ENCODE peak calls at places on chromosomes 1 and 21, in eight cellular contexts. One of them, this sample, is unnamed.

GRCh38 chr1:198680174-198680871 is 41.5 kb downstream of the PTPRC start:
- DNase-seq in AG09319: no peak
- DNase-seq in NB4: no peak
- DNase-seq in mesothelial cell of epicardium: no peak
- DNase-seq in esophagus squamous epithelium: no peak
- DNase-seq in fibroblast of lung: no peak
- DNase-seq in RWPE1: no peak
- DNase-seq in HFF-Myc: no peak
- DNase-seq in this sample: no peak

GRCh38 chr1:47651311-47652089 is 213.7 kb downstream of the FOXD2 start:
- DNase-seq in RWPE1: no peak
- DNase-seq in fibroblast of lung: no peak
- DNase-seq in mesothelial cell of epicardium: peak
- DNase-seq in HFF-Myc: no peak
- DNase-seq in NB4: no peak
- DNase-seq in AG09319: no peak
- DNase-seq in esophagus squamous epithelium: no peak
- DNase-seq in this sample: no peak

GRCh38 chr1:224739303-224739996 is 123.3 kb downstream of the CNIH3 start:
- DNase-seq in RWPE1: no peak
- DNase-seq in AG09319: no peak
- DNase-seq in mesothelial cell of epicardium: no peak
- DNase-seq in HFF-Myc: no peak
- DNase-seq in esophagus squamous epithelium: no peak
- DNase-seq in fibroblast of lung: no peak
- DNase-seq in NB4: peak
- DNase-seq in this sample: no peak

GRCh38 chr1:206794294-206794908 is 22.1 kb upstream of the IL10 start:
- DNase-seq in AG09319: no peak
- DNase-seq in esophagus squamous epithelium: no peak
- DNase-seq in fibroblast of lung: no peak
- DNase-seq in HFF-Myc: no peak
- DNase-seq in mesothelial cell of epicardium: no peak
- DNase-seq in NB4: no peak
- DNase-seq in RWPE1: no peak
- DNase-seq in this sample: no peak

GRCh38 chr1:18481190-18481920 is 625 bp downstream of the KLHDC7A start:
- DNase-seq in esophagus squamous epithelium: no peak
- DNase-seq in NB4: no peak
- DNase-seq in mesothelial cell of epicardium: no peak
- DNase-seq in HFF-Myc: no peak
- DNase-seq in AG09319: no peak
- DNase-seq in fibroblast of lung: no peak
- DNase-seq in RWPE1: no peak
- DNase-seq in this sample: no peak

GRCh38 chr1:3349161-3349967 is 105.1 kb upstream of the ARHGEF16 start:
- DNase-seq in AG09319: no peak
- DNase-seq in fibroblast of lung: no peak
- DNase-seq in HFF-Myc: no peak
- DNase-seq in mesothelial cell of epicardium: no peak
- DNase-seq in esophagus squamous epithelium: no peak
- DNase-seq in NB4: peak
- DNase-seq in RWPE1: no peak
- DNase-seq in this sample: no peak

GRCh38 chr1:174174461-174175329 is 15.4 kb downstream of the RABGAP1L start:
- DNase-seq in HFF-Myc: no peak
- DNase-seq in fibroblast of lung: no peak
- DNase-seq in AG09319: no peak
- DNase-seq in mesothelial cell of epicardium: no peak
- DNase-seq in esophagus squamous epithelium: no peak
- DNase-seq in RWPE1: no peak
- DNase-seq in NB4: no peak
- DNase-seq in this sample: no peak

GRCh38 chr21:15552914-15553491 is 176.8 kb upstream of the USP25 start:
- DNase-seq in RWPE1: peak
- DNase-seq in esophagus squamous epithelium: no peak
- DNase-seq in HFF-Myc: no peak
- DNase-seq in NB4: peak
- DNase-seq in mesothelial cell of epicardium: no peak
- DNase-seq in AG09319: no peak
- DNase-seq in fibroblast of lung: peak
- DNase-seq in this sample: no peak

GRCh38 chr21:41361786-41362604 is at the start of gene MX2:
- DNase-seq in NB4: peak
- DNase-seq in RWPE1: peak
- DNase-seq in fibroblast of lung: peak
- DNase-seq in mesothelial cell of epicardium: peak
- DNase-seq in esophagus squamous epithelium: peak
- DNase-seq in HFF-Myc: peak
- DNase-seq in AG09319: peak
- DNase-seq in this sample: peak

GRCh38 chr1:198741744-198742143 is 102.9 kb downstream of the PTPRC start:
- DNase-seq in fibroblast of lung: peak
- DNase-seq in RWPE1: no peak
- DNase-seq in esophagus squamous epithelium: no peak
- DNase-seq in HFF-Myc: no peak
- DNase-seq in NB4: no peak
- DNase-seq in AG09319: no peak
- DNase-seq in mesothelial cell of epicardium: no peak
- DNase-seq in this sample: no peak

GRCh38 chr1:31551206-31551605 is 25.1 kb upstream of the TINAGL1 start:
- DNase-seq in mesothelial cell of epicardium: no peak
- DNase-seq in fibroblast of lung: no peak
- DNase-seq in AG09319: no peak
- DNase-seq in RWPE1: no peak
- DNase-seq in HFF-Myc: no peak
- DNase-seq in NB4: no peak
- DNase-seq in esophagus squamous epithelium: no peak
- DNase-seq in this sample: no peak

GRCh38 chr1:247857069-247857985 is at the start of gene TRIM58:
- DNase-seq in HFF-Myc: no peak
- DNase-seq in fibroblast of lung: no peak
- DNase-seq in RWPE1: peak
- DNase-seq in NB4: peak
- DNase-seq in mesothelial cell of epicardium: peak
- DNase-seq in AG09319: no peak
- DNase-seq in esophagus squamous epithelium: no peak
- DNase-seq in this sample: peak

GRCh38 chr1:42340093-42340492 is 5.1 kb upstream of the FOXJ3 start:
- DNase-seq in NB4: no peak
- DNase-seq in fibroblast of lung: no peak
- DNase-seq in mesothelial cell of epicardium: no peak
- DNase-seq in esophagus squamous epithelium: no peak
- DNase-seq in RWPE1: peak
- DNase-seq in AG09319: no peak
- DNase-seq in HFF-Myc: no peak
- DNase-seq in this sample: no peak

GRCh38 chr1:12080156-12080555 is 17.1 kb downstream of the TNFRSF8 start:
- DNase-seq in fibroblast of lung: no peak
- DNase-seq in mesothelial cell of epicardium: no peak
- DNase-seq in RWPE1: no peak
- DNase-seq in NB4: no peak
- DNase-seq in HFF-Myc: no peak
- DNase-seq in AG09319: no peak
- DNase-seq in esophagus squamous epithelium: no peak
- DNase-seq in this sample: no peak

GRCh38 chr1:203911806-203912205 is 50.4 kb downstream of the SNRPE start:
- DNase-seq in mesothelial cell of epicardium: no peak
- DNase-seq in fibroblast of lung: no peak
- DNase-seq in AG09319: peak
- DNase-seq in NB4: no peak
- DNase-seq in esophagus squamous epithelium: no peak
- DNase-seq in HFF-Myc: no peak
- DNase-seq in RWPE1: no peak
- DNase-seq in this sample: no peak

GRCh38 chr21:44854391-44854663 is 19.2 kb downstream of the PTTG1IP start:
- DNase-seq in NB4: no peak
- DNase-seq in mesothelial cell of epicardium: no peak
- DNase-seq in HFF-Myc: no peak
- DNase-seq in AG09319: no peak
- DNase-seq in RWPE1: no peak
- DNase-seq in esophagus squamous epithelium: no peak
- DNase-seq in fibroblast of lung: no peak
- DNase-seq in this sample: no peak

GRCh38 chr1:60866884-60867648 is 215.3 kb upstream of the NFIA start:
- DNase-seq in NB4: peak
- DNase-seq in esophagus squamous epithelium: no peak
- DNase-seq in fibroblast of lung: peak
- DNase-seq in HFF-Myc: no peak
- DNase-seq in mesothelial cell of epicardium: no peak
- DNase-seq in RWPE1: no peak
- DNase-seq in AG09319: no peak
- DNase-seq in this sample: no peak

GRCh38 chr21:43659136-43660000 is at the start of the genes HSF2BP and RRP1B:
- DNase-seq in HFF-Myc: peak
- DNase-seq in mesothelial cell of epicardium: peak
- DNase-seq in esophagus squamous epithelium: no peak
- DNase-seq in NB4: peak
- DNase-seq in RWPE1: peak
- DNase-seq in fibroblast of lung: peak
- DNase-seq in AG09319: no peak
- DNase-seq in this sample: peak

DNA sequence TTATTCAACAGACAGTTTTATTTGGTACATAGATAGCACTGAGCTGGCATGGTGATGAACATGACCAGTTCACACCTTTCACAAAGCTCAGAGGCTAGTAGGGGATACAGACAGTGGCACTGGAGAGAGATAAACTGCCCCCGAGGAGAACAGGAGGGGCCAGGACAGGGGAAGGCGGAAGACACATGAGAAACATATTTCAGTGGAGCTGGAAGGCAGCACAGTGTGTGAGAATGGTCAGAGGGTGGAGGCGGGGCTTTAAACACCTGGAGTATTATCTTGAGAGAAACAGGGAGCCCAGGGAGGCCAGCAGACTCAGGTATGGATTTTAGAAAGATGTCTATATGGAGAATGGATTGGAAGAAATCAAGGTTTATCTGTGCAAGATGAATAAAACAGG is 49.4 kb downstream of the CHML start:
- DNase-seq in AG09319: no peak
- DNase-seq in NB4: no peak
- DNase-seq in esophagus squamous epithelium: no peak
- DNase-seq in fibroblast of lung: no peak
- DNase-seq in mesothelial cell of epicardium: no peak
- DNase-seq in RWPE1: no peak
- DNase-seq in HFF-Myc: no peak
- DNase-seq in this sample: no peak
- TF ChIP-seq CTCF in AG09319: no peak
- TF ChIP-seq CTCF in NB4: no peak
- TF ChIP-seq CTCF in esophagus squamous epithelium: no peak
- TF ChIP-seq CTCF in fibroblast of lung: no peak
- TF ChIP-seq CTCF in mesothelial cell of epicardium: no peak
- TF ChIP-seq CTCF in RWPE1: no peak
- TF ChIP-seq CTCF in HFF-Myc: no peak
- TF ChIP-seq CTCF in this sample: no peak

GRCh38 chr21:21690068-21690665 is 692.0 kb downstream of the NCAM2 start:
- DNase-seq in esophagus squamous epithelium: no peak
- DNase-seq in fibroblast of lung: no peak
- DNase-seq in mesothelial cell of epicardium: no peak
- DNase-seq in HFF-Myc: no peak
- DNase-seq in RWPE1: no peak
- DNase-seq in NB4: no peak
- DNase-seq in AG09319: no peak
- DNase-seq in this sample: no peak

DNA sequence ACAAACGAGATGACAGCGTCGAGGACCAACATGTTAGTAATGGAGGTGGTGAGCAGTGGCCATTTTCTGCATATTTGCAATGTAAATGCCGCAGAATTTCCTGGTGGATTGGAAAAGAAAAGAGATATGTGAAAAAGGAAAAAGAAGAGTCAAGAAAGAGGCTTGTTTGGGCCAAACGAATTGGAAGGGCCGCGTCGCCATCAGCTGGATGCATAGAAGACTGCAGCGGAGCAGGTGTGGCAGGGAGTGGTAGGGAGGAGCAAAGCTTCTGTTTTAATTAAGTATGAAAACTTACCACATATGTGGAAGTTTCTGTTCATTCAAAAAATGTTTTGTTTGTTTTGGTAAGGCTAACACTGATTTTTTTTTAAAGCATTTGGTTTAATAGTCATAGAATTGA is 690.7 kb downstream of the NCAM2 start:
- DNase-seq in AG09319: no peak
- DNase-seq in RWPE1: no peak
- DNase-seq in esophagus squamous epithelium: no peak
- DNase-seq in HFF-Myc: no peak
- DNase-seq in fibroblast of lung: peak
- DNase-seq in NB4: peak
- DNase-seq in mesothelial cell of epicardium: no peak
- DNase-seq in this sample: no peak
- TF ChIP-seq CTCF in AG09319: peak
- TF ChIP-seq CTCF in RWPE1: no peak
- TF ChIP-seq CTCF in esophagus squamous epithelium: no peak
- TF ChIP-seq CTCF in HFF-Myc: peak
- TF ChIP-seq CTCF in fibroblast of lung: peak
- TF ChIP-seq CTCF in NB4: peak
- TF ChIP-seq CTCF in mesothelial cell of epicardium: no peak
- TF ChIP-seq CTCF in this sample: no peak

GRCh38 chr1:117810553-117810952 is 118.9 kb downstream of the GDAP2 start:
- DNase-seq in AG09319: no peak
- DNase-seq in NB4: peak
- DNase-seq in RWPE1: no peak
- DNase-seq in mesothelial cell of epicardium: no peak
- DNase-seq in esophagus squamous epithelium: no peak
- DNase-seq in fibroblast of lung: peak
- DNase-seq in HFF-Myc: peak
- DNase-seq in this sample: no peak
- TF ChIP-seq CTCF in AG09319: peak
- TF ChIP-seq CTCF in NB4: no peak
- TF ChIP-seq CTCF in RWPE1: no peak
- TF ChIP-seq CTCF in mesothelial cell of epicardium: no peak
- TF ChIP-seq CTCF in esophagus squamous epithelium: no peak
- TF ChIP-seq CTCF in fibroblast of lung: no peak
- TF ChIP-seq CTCF in HFF-Myc: peak
- TF ChIP-seq CTCF in this sample: no peak

GRCh38 chr1:86764523-86764922 is 60.1 kb downstream of the SH3GLB1 start:
- DNase-seq in esophagus squamous epithelium: no peak
- DNase-seq in fibroblast of lung: no peak
- DNase-seq in mesothelial cell of epicardium: no peak
- DNase-seq in HFF-Myc: no peak
- DNase-seq in AG09319: no peak
- DNase-seq in NB4: no peak
- DNase-seq in RWPE1: no peak
- DNase-seq in this sample: no peak

GRCh38 chr1:86769065-86769464 is 64.7 kb downstream of the SH3GLB1 start:
- DNase-seq in HFF-Myc: no peak
- DNase-seq in AG09319: no peak
- DNase-seq in mesothelial cell of epicardium: no peak
- DNase-seq in NB4: no peak
- DNase-seq in RWPE1: no peak
- DNase-seq in esophagus squamous epithelium: no peak
- DNase-seq in fibroblast of lung: no peak
- DNase-seq in this sample: no peak

GRCh38 chr1:86762336-86762735 is 58.0 kb downstream of the SH3GLB1 start:
- DNase-seq in esophagus squamous epithelium: no peak
- DNase-seq in AG09319: no peak
- DNase-seq in NB4: no peak
- DNase-seq in HFF-Myc: no peak
- DNase-seq in RWPE1: no peak
- DNase-seq in mesothelial cell of epicardium: no peak
- DNase-seq in fibroblast of lung: no peak
- DNase-seq in this sample: no peak

GRCh38 chr1:86765073-86765472 is 60.7 kb downstream of the SH3GLB1 start:
- DNase-seq in HFF-Myc: no peak
- DNase-seq in mesothelial cell of epicardium: no peak
- DNase-seq in esophagus squamous epithelium: no peak
- DNase-seq in fibroblast of lung: no peak
- DNase-seq in AG09319: no peak
- DNase-seq in RWPE1: no peak
- DNase-seq in NB4: no peak
- DNase-seq in this sample: no peak

GRCh38 chr1:86765674-86766073 is 61.3 kb downstream of the SH3GLB1 start:
- DNase-seq in fibroblast of lung: no peak
- DNase-seq in RWPE1: no peak
- DNase-seq in mesothelial cell of epicardium: no peak
- DNase-seq in AG09319: no peak
- DNase-seq in esophagus squamous epithelium: no peak
- DNase-seq in HFF-Myc: no peak
- DNase-seq in NB4: no peak
- DNase-seq in this sample: no peak
- TF ChIP-seq CTCF in fibroblast of lung: no peak
- TF ChIP-seq CTCF in RWPE1: no peak
- TF ChIP-seq CTCF in mesothelial cell of epicardium: no peak
- TF ChIP-seq CTCF in AG09319: no peak
- TF ChIP-seq CTCF in esophagus squamous epithelium: no peak
- TF ChIP-seq CTCF in HFF-Myc: no peak
- TF ChIP-seq CTCF in NB4: no peak
- TF ChIP-seq CTCF in this sample: no peak